ENCODE peak calls at places on chromosomes 16 and 17, in seven cellular contexts. N is lower lobe of right lung, I is heart left ventricle, P is prostate gland, R is dorsolateral prefrontal cortex, B is MM.1S, D is IMR-90. Q is an unnamed sample.

GRCh38 chr17:43935926-43936261 is 6.4 kb downstream of the PPY start:
- DNase-seq in N (no peak), I (no peak), P (no peak), R (no peak), B (no peak), D (no peak), Q (no peak)

GRCh38 chr17:36714789-36715188 is 113.4 kb downstream of the MRM1 start:
- DNase-seq in N (no peak), I (no peak), P (no peak), R (no peak), B (no peak), D (no peak), Q (no peak)

GRCh38 chr16:67264277-67264676 is 15.1 kb upstream of the PLEKHG4 start:
- DNase-seq in N (peak), I (no peak), P (no peak), R (no peak), B (no peak), D (no peak), Q (no peak)

GRCh38 chr16:66846266-66846665 is 2.1 kb downstream of the CA7 start:
- DNase-seq in N (no peak), I (no peak), P (no peak), R (no peak), B (no peak), D (no peak), Q (no peak)

GRCh38 chr17:16050844-16051243 is 51.2 kb downstream of the TTC19 start:
- DNase-seq in N (no peak), I (no peak), P (no peak), R (no peak), B (no peak), D (no peak), Q (no peak)

GRCh38 chr17:81189670-81190530 is 23.9 kb upstream of the AATK start:
- DNase-seq in N (no peak), I (no peak), P (no peak), R (peak), B (no peak), D (no peak), Q (peak)

GRCh38 chr17:2898255-2898926 is 102.2 kb downstream of the RAP1GAP2 start:
- DNase-seq in N (no peak), I (no peak), P (no peak), R (no peak), B (no peak), D (no peak), Q (no peak)

GRCh38 chr16:85138825-85139627 is 26.8 kb upstream of the CIBAR2 start:
- DNase-seq in N (no peak), I (no peak), P (no peak), R (no peak), B (peak), D (no peak), Q (no peak)

GRCh38 chr16:30600929-30601328 is 9.3 kb downstream of the ZNF689 start:
- DNase-seq in N (no peak), I (no peak), P (no peak), R (no peak), B (no peak), D (no peak), Q (no peak)

GRCh38 chr16:88672776-88673175 is 9.9 kb upstream of the MVD start:
- DNase-seq in N (peak), I (no peak), P (no peak), R (peak), B (no peak), D (no peak), Q (no peak)
- TF ChIP-seq CTCF in N (no peak), I (no peak), P (no peak), R (no peak), B (no peak), D (peak), Q (no peak)

GRCh38 chr16:17237350-17237944 is 233.3 kb downstream of the XYLT1 start:
- DNase-seq in N (no peak), I (no peak), P (no peak), R (no peak), B (no peak), D (no peak), Q (no peak)
- TF ChIP-seq CTCF in N (no peak), I (no peak), P (no peak), R (no peak), B (no peak), D (no peak), Q (no peak)

DNA sequence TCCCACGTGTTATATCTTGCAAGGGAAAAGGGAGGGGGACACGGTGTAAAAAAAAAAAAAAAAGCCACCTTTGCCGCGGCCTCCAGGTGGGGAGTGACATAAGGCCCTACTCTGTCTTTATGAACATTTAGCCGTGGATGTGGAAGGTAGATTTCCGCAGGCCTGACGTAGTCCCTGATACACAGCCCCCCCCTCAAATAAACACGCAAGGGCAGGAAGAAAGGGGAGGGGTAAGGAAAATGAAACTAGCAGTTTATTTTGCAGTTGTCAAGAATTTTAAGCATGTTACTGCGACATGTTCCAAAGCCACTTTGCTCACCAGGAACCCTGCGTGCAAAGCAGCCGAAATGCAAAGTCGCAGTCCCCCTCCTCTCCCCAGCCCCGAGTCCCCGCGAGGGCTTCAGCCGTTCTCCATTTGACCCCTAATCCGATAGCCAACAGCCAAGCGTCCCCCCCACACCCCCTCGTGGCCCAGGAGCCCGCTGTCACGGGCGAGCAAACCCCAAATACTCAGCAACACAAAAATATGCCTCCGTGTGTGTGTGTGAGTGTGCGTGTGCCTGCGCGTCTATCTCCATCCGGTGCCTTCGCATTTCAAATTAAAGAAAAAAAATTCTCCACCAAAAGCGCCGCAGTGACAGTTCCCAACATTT is 1.2 kb downstream of the CBX4 start:
- DNase-seq in N (no peak), I (no peak), P (no peak), R (no peak), B (peak), D (no peak), Q (no peak)
- TF ChIP-seq CTCF in N (peak), I (no peak), P (no peak), R (no peak), B (no peak), D (no peak), Q (no peak)

DNA sequence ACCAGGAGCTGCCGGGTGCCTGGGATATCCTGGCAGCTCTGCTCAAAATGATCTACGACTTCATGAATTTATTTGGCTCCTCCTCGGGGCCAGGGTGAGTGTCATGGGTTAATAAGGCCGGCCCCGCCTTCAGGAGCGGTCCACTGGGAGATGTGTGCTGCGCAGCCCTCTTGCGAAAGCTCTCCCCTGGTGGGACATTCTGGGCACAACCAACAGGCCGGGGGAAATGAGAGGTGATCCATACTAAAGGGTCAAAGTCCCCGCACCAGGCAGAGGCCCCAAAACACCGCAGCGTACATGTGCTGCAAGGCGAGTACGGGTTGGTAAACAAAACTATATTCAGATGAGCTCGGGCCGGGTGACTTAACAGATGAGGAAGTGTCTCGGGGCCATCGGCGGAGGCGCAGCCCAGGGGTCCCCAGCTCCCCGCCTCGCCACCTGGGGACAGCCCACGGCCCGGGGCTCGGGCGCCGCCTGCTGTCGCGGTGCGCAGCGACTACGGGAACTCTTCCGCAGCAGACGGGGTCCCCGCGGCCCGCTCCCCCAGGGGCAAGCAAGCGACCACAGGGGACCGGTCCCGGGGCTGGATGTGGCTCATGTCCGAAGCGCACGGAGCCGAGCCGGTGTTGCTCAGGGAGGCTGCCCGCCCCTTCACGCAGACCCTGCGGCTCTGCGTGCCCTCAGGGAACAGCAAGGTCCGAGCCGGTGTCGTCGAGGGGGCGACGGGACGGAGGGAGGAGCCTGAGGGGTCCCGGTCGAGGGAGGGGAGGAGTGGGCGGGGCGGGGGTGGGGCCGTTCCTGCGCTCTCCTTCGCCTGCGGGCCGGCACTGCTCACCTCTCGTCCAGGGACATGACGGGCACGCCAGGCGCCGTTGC is at the start of gene RAB37:
- DNase-seq in N (peak), I (no peak), P (no peak), R (no peak), B (no peak), D (no peak), Q (peak)
- TF ChIP-seq CTCF in N (peak), I (peak), P (peak), R (peak), B (peak), D (peak), Q (peak)

DNA sequence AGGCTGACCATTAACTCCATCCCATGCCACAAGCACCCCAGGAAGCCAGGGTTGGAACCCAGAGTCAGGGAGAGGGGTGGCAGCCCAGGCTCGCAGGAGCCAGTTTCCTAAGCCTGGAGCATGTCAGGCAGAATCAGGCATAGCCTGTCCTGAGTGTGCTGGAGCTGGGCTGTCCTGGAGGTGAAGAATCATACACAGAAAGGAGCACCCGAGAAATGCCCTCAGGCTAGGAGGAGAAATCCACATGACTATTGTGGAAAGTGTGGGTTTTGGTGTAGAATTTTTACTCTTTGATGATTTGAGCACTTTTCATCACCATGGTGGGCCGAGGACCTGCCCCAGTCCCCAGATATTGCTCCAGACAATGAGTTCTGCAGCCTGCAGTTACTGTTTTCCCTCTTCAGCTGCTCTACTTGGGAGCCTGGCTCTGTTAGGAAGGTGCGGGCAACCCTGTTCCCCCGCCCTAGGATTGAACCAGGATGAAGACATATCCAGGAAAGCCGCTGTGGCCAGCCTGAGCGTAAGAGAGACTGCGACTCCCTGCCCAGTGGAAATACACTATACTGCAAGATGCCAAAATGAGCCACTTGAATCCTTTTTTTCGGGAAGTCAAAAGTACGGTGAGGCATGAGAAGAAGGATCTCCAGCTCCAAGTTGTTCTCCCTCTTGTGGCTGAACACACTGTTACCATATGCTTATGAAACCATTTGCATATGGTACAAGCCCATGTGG is 29.0 kb upstream of the HEATR6 start:
- DNase-seq in N (no peak), I (no peak), P (peak), R (no peak), B (no peak), D (no peak), Q (no peak)
- TF ChIP-seq CTCF in N (no peak), I (no peak), P (no peak), R (no peak), B (peak), D (no peak), Q (no peak)

DNA sequence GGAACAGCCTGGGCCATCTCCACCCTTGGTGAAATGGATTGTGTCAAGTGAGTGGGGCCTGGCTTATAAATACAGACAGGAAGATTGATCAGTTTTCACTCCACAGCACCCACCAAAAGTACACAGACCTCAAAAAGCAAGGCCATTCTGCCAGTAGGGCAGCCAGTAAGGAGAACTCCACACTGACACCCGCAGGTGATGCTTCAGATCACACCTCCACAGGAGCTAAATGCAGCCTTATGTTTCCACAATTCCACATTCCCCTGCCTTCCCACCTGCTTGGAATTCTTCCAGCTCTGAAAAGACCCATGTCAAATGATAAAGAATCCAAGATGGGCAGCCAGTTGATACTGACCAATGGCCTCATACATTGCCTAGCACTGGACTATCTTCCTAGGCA is 191.1 kb downstream of the ZFHX3 start:
- DNase-seq in N (no peak), I (no peak), P (no peak), R (no peak), B (no peak), D (no peak), Q (no peak)
- TF ChIP-seq CTCF in N (no peak), I (no peak), P (peak), R (peak), B (peak), D (peak), Q (peak)

GRCh38 chr17:82350182-82351030 is 8.6 kb upstream of the TEX19 start:
- DNase-seq in N (no peak), I (no peak), P (no peak), R (no peak), B (peak), D (no peak), Q (no peak)
- TF ChIP-seq CTCF in N (no peak), I (no peak), P (no peak), R (no peak), B (peak), D (no peak), Q (no peak)